ENCODE peak calls at places on chromosomes 4 and X, in eight cellular contexts. H, O, D, I, R, W, C and V are unnamed samples.

GRCh38 chrX:42093756-42094155 is 170.4 kb upstream of the CASK start:
- DNase-seq in W (no peak), D (no peak), H (no peak), O (peak), R (no peak), I (peak), C (no peak), V (no peak)

GRCh38 chr4:8071741-8072140 is 86.9 kb downstream of the ABLIM2 start:
- DNase-seq in I (no peak), R (no peak), W (peak), O (no peak), H (no peak), C (no peak), D (no peak), V (no peak)

GRCh38 chr4:83208776-83209365 is 75.7 kb downstream of the COQ2 start:
- DNase-seq in R (no peak), D (no peak), I (no peak), C (no peak), H (no peak), W (no peak), O (no peak), V (no peak)

GRCh38 chr4:129344058-129344457 is 248.1 kb downstream of the C4orf33 start:
- DNase-seq in C (no peak), W (no peak), O (peak), H (no peak), R (no peak), D (peak), I (no peak), V (no peak)

GRCh38 chr4:144757969-144758368 is 112.0 kb downstream of the HHIP start:
- DNase-seq in H (no peak), R (no peak), D (no peak), O (no peak), W (no peak), C (no peak), I (no peak), V (no peak)

GRCh38 chr4:118935819-118936218 is 47.2 kb downstream of the SYNPO2 start:
- DNase-seq in I (no peak), O (no peak), D (no peak), C (no peak), H (no peak), R (no peak), W (no peak), V (no peak)

GRCh38 chr4:1375761-1376322 is 28.8 kb downstream of the UVSSA start:
- DNase-seq in H (peak), O (no peak), W (peak), D (no peak), C (peak), I (no peak), R (no peak), V (no peak)

GRCh38 chrX:155745792-155746191 is 133.0 kb upstream of the TMLHE start:
- DNase-seq in H (peak), R (no peak), D (peak), C (no peak), O (no peak), I (no peak), W (no peak), V (no peak)

GRCh38 chrX:12673487-12673886 is 117.7 kb upstream of the PRPS2 start:
- DNase-seq in O (no peak), I (no peak), W (no peak), H (no peak), D (no peak), R (no peak), C (no peak), V (no peak)

GRCh38 chr4:142512161-142512560 is 333.9 kb downstream of the INPP4B start:
- DNase-seq in D (no peak), H (no peak), C (no peak), I (peak), O (no peak), W (no peak), R (no peak), V (no peak)

GRCh38 chr4:4781936-4782754 is 77.3 kb upstream of the MSX1 start:
- DNase-seq in R (no peak), H (no peak), D (peak), W (peak), O (no peak), C (no peak), I (peak), V (no peak)

GRCh38 chrX:153885968-153886903 is at the start of gene L1CAM:
- DNase-seq in D (no peak), I (no peak), C (no peak), W (no peak), R (no peak), O (no peak), H (no peak), V (no peak)

GRCh38 chrX:65589304-65589703 is 54.7 kb upstream of the LAS1L start:
- DNase-seq in H (no peak), O (no peak), D (no peak), C (no peak), I (no peak), R (no peak), W (no peak), V (no peak)
- H3K4me3 ChIP-seq in H (no peak), O (no peak), D (no peak), C (no peak), I (no peak), R (no peak), W (no peak), V (no peak)

GRCh38 chr4:177008071-177008835 is 215.5 kb upstream of the VEGFC start:
- DNase-seq in R (no peak), D (peak), I (peak), H (no peak), W (no peak), C (no peak), O (peak), V (no peak)

GRCh38 chr4:177006331-177006730 is 213.6 kb upstream of the VEGFC start:
- DNase-seq in W (no peak), D (no peak), R (no peak), H (no peak), O (no peak), I (no peak), C (no peak), V (no peak)

GRCh38 chr4:177008836-177009501 is 216.2 kb upstream of the VEGFC start:
- DNase-seq in I (peak), D (no peak), C (no peak), W (no peak), H (no peak), O (peak), R (no peak), V (no peak)

GRCh38 chr4:177012918-177013545 is 220.3 kb upstream of the VEGFC start:
- DNase-seq in H (no peak), I (no peak), W (no peak), R (no peak), D (no peak), O (no peak), C (no peak), V (no peak)

DNA sequence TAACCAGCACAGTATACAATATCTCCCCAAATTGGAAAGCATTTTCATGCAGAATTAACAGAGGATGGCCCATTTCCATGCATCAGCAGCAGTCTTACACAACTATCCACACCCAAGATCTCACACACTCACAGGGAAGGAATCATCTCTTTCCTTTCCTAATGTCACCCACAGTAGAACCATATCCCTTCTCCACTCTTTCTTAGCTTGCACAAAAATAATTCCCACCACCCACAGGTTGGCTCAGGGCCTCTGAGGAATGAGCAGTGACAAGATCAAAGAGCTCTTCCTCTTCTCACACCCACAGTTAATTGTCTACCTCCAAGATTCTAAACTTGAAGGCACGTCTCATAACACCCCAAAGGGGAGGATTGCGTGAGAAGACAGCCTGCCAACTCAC is 217.7 kb upstream of the VEGFC start:
- DNase-seq in I (peak), H (no peak), D (no peak), R (no peak), C (no peak), W (no peak), O (no peak), V (no peak)
- H3K4me3 ChIP-seq in I (no peak), H (no peak), D (no peak), R (no peak), C (no peak), W (no peak), O (no peak), V (no peak)

DNA sequence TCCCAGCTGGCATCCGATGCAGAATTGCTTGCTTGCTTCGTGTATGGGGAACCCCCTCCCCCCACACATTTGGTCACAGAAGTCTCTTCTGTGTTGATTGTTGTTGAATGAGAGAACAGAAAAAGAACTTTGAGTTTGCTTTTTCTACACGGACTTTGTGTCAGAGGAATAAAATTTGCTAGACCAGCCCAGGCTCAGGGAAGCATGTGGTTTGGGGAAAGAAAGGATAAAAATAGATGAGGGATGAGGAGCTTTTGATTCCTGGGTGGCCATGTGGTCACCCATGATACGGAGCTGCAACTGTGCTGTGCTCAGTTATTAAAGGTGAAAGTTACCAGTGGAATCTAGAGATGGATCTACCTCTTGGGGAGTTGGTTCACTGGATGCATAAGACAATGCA is 34.2 kb upstream of the ESX1 start:
- DNase-seq in C (no peak), R (no peak), I (peak), O (no peak), W (no peak), H (no peak), D (no peak), V (no peak)
- H3K4me3 ChIP-seq in C (no peak), R (no peak), I (no peak), O (no peak), W (no peak), H (no peak), D (no peak), V (no peak)

GRCh38 chrX:20530319-20530979 is 263.7 kb upstream of the RPS6KA3 start:
- DNase-seq in C (peak), I (no peak), R (peak), O (peak), H (peak), W (no peak), D (peak), V (peak)
- H3K4me3 ChIP-seq in C (peak), I (peak), R (no peak), O (peak), H (no peak), W (no peak), D (peak), V (no peak)

GRCh38 chr4:23861897-23862296 is 27.9 kb downstream of the PPARGC1A start:
- DNase-seq in D (no peak), H (no peak), I (no peak), C (no peak), O (no peak), R (no peak), W (no peak), V (no peak)

GRCh38 chr4:23871420-23871819 is 18.4 kb downstream of the PPARGC1A start:
- DNase-seq in O (no peak), I (no peak), R (no peak), H (no peak), W (no peak), C (no peak), D (no peak), V (no peak)

GRCh38 chr4:23866450-23866849 is 23.4 kb downstream of the PPARGC1A start:
- DNase-seq in R (no peak), I (no peak), H (no peak), O (no peak), W (no peak), C (no peak), D (no peak), V (no peak)
- H3K4me3 ChIP-seq in R (no peak), I (no peak), H (no peak), O (no peak), W (no peak), C (no peak), D (no peak), V (no peak)

GRCh38 chr4:71231753-71232420 is 106.9 kb upstream of the SLC4A4 start:
- DNase-seq in H (no peak), R (no peak), C (no peak), D (no peak), I (no peak), O (no peak), W (no peak), V (no peak)

GRCh38 chr4:71229477-71230257 is 109.2 kb upstream of the SLC4A4 start:
- DNase-seq in O (peak), I (peak), C (no peak), D (peak), W (no peak), H (no peak), R (no peak), V (no peak)

GRCh38 chr4:71231073-71231752 is 107.6 kb upstream of the SLC4A4 start:
- DNase-seq in H (peak), R (no peak), D (peak), O (peak), C (peak), W (peak), I (peak), V (no peak)

GRCh38 chr4:71230258-71230594 is 108.6 kb upstream of the SLC4A4 start:
- DNase-seq in R (no peak), O (no peak), H (no peak), W (no peak), I (no peak), C (peak), D (peak), V (no peak)

DNA sequence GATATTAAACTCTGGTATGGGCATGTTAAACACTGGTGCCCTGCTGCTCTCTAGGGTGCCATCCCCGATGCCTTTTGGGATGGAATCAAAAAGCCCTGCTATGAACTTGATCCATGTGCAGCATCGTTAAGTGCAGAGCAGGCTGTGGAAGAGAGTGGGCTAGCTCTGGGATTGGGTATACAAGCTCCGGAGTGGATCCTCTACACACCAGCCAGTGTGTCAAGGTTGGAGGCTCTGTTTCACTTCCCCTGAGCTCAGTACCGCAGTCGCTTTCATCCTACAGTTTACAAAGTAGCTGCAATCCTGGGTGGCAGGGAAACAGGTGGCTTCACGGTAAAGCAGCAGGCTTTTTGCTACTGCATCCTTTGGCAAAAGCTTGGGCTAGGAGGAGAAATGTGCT is 108.2 kb upstream of the SLC4A4 start:
- DNase-seq in C (no peak), W (no peak), H (no peak), D (no peak), O (no peak), R (no peak), I (no peak), V (no peak)
- H3K4me3 ChIP-seq in C (peak), W (no peak), H (no peak), D (no peak), O (no peak), R (no peak), I (no peak), V (no peak)